ENCODE peak calls at places on chromosomes 16 and 17, in ten cellular contexts. F is stimulated activated CD4-positive, alpha-beta T cell treated with anti-CD3 and anti-CD28 coated beads, Interleukin-4, amount 100 ng/mL, for 48 hours; Y is T-helper 17 cell; S is stimulated activated CD8-positive, alpha-beta memory T cell treated with anti-CD3 and anti-CD28 coated beads, Interleukin-15, amount 100 ng/mL, for 24 hours; A is psoas muscle; I is heart left ventricle; C is ureter; O is NCI-H1105; Q is ascending aorta; X is gastrocnemius medialis. M is an unnamed sample.

GRCh38 chr17:80005360-80006338 is 30.0 kb downstream of the TBC1D16 start:
- DNase-seq in F (peak), Y (peak), S (no peak), A (peak), I (peak), C (peak), O (peak), Q (peak), X (no peak), M (peak)

GRCh38 chr16:24539850-24540484 is 601 bp downstream of the RBBP6 start:
- DNase-seq in F (peak), Y (peak), S (no peak), A (peak), I (peak), C (peak), O (no peak), Q (peak), X (no peak), M (no peak)

GRCh38 chr16:51407199-51407598 is 256.1 kb upstream of the SALL1 start:
- DNase-seq in F (no peak), Y (no peak), S (no peak), A (no peak), I (no peak), C (no peak), O (no peak), Q (no peak), X (no peak), M (no peak)

GRCh38 chr16:69055003-69055402 is 50.5 kb upstream of the HAS3 start:
- DNase-seq in F (no peak), Y (no peak), S (no peak), A (no peak), I (no peak), C (no peak), O (no peak), Q (no peak), X (no peak), M (no peak)

GRCh38 chr17:10243905-10244844 is 45.8 kb upstream of the GAS7 start:
- DNase-seq in F (no peak), Y (no peak), S (no peak), A (no peak), I (peak), C (no peak), O (no peak), Q (peak), X (no peak), M (peak)

GRCh38 chr17:82845163-82845807 is 5.5 kb upstream of the ZNF750 start:
- DNase-seq in F (no peak), Y (no peak), S (no peak), A (peak), I (peak), C (no peak), O (no peak), Q (no peak), X (no peak), M (no peak)

GRCh38 chr17:65629234-65629690 is 67.8 kb upstream of the AXIN2 start:
- DNase-seq in F (no peak), Y (no peak), S (no peak), A (no peak), I (no peak), C (no peak), O (peak), Q (no peak), X (no peak), M (peak)

GRCh38 chr17:47633996-47634395 is 15.7 kb upstream of the KPNB1 start:
- DNase-seq in F (no peak), Y (no peak), S (no peak), A (no peak), I (no peak), C (no peak), O (no peak), Q (no peak), X (no peak), M (no peak)

GRCh38 chr16:11893571-11893970 is 22.2 kb downstream of the GSPT1 start:
- DNase-seq in F (no peak), Y (no peak), S (no peak), A (no peak), I (no peak), C (no peak), O (no peak), Q (no peak), X (no peak), M (no peak)

GRCh38 chr17:65294184-65294719 is 157.1 kb downstream of the RGS9 start:
- DNase-seq in F (peak), Y (peak), S (peak), A (peak), I (peak), C (peak), O (peak), Q (peak), X (peak), M (peak)

GRCh38 chr16:63628812-63629211 is 1493.1 kb downstream of the CDH11 start:
- DNase-seq in F (no peak), Y (no peak), S (no peak), A (no peak), I (no peak), C (no peak), O (no peak), Q (no peak), X (no peak), M (no peak)

GRCh38 chr17:39543669-39544068 is 64.1 kb downstream of the NEUROD2 start:
- DNase-seq in F (no peak), Y (no peak), S (no peak), A (no peak), I (no peak), C (no peak), O (no peak), Q (no peak), X (no peak), M (no peak)

GRCh38 chr17:17146791-17147406 is 59.2 kb downstream of the PLD6 start:
- DNase-seq in F (no peak), Y (no peak), S (no peak), A (peak), I (no peak), C (no peak), O (no peak), Q (no peak), X (peak), M (no peak)

GRCh38 chr16:20956319-20956718 is 55.7 kb downstream of the LYRM1 start:
- DNase-seq in F (no peak), Y (no peak), S (no peak), A (no peak), I (no peak), C (no peak), O (no peak), Q (no peak), X (no peak), M (no peak)

GRCh38 chr17:55344514-55344997 is 77.1 kb downstream of the MMD start:
- DNase-seq in F (no peak), Y (no peak), S (no peak), A (no peak), I (no peak), C (no peak), O (no peak), Q (no peak), X (no peak), M (no peak)

GRCh38 chr17:78828470-78829185 is 12.0 kb downstream of the USP36 start:
- DNase-seq in F (no peak), Y (no peak), S (no peak), A (peak), I (no peak), C (no peak), O (no peak), Q (no peak), X (no peak), M (peak)

GRCh38 chr16:86924537-86924936 is 346.2 kb downstream of the FOXL1 start:
- DNase-seq in F (no peak), Y (no peak), S (no peak), A (no peak), I (no peak), C (no peak), O (no peak), Q (no peak), X (no peak), M (peak)

GRCh38 chr16:81443688-81444447 is 740 bp upstream of the CMIP start:
- DNase-seq in F (no peak), Y (no peak), S (no peak), A (peak), I (peak), C (no peak), O (no peak), Q (no peak), X (no peak), M (no peak)

GRCh38 chr16:87017388-87018012 is 299.7 kb downstream of the C16orf95 start:
- DNase-seq in F (no peak), Y (no peak), S (no peak), A (no peak), I (no peak), C (no peak), O (no peak), Q (no peak), X (no peak), M (peak)

GRCh38 chr17:41340496-41340895 is 10.1 kb downstream of the KRT33A start:
- DNase-seq in F (no peak), Y (no peak), S (no peak), A (no peak), I (no peak), C (no peak), O (no peak), Q (no peak), X (no peak), M (no peak)

GRCh38 chr16:8720080-8720966 is 45.9 kb downstream of the ABAT start:
- DNase-seq in F (no peak), Y (no peak), S (no peak), A (no peak), I (peak), C (no peak), O (peak), Q (no peak), X (no peak), M (no peak)

GRCh38 chr17:14205992-14206461 is 30.6 kb downstream of the CDRT15 start:
- DNase-seq in F (peak), Y (no peak), S (no peak), A (peak), I (peak), C (peak), O (peak), Q (peak), X (peak), M (peak)

GRCh38 chr16:54432481-54433229 is 146.1 kb upstream of the IRX3 start:
- DNase-seq in F (no peak), Y (no peak), S (no peak), A (no peak), I (no peak), C (no peak), O (no peak), Q (no peak), X (no peak), M (no peak)

GRCh38 chr16:11007714-11008240 is 63.4 kb downstream of the CLEC16A start:
- DNase-seq in F (no peak), Y (no peak), S (no peak), A (no peak), I (no peak), C (no peak), O (no peak), Q (no peak), X (no peak), M (no peak)

GRCh38 chr17:5262417-5262816 is 19.7 kb upstream of the RABEP1 start:
- DNase-seq in F (no peak), Y (no peak), S (no peak), A (no peak), I (no peak), C (no peak), O (no peak), Q (no peak), X (no peak), M (no peak)

GRCh38 chr16:84829168-84829965 is 9.6 kb downstream of the CRISPLD2 start:
- DNase-seq in F (no peak), Y (no peak), S (no peak), A (peak), I (no peak), C (no peak), O (no peak), Q (no peak), X (no peak), M (peak)